ENCODE peak calls at places on chromosomes 5 and 9, in five cellular contexts. B, M, V, P and G are unnamed samples.

GRCh38 chr9:123536455-123536868 is 180.5 kb downstream of the CRB2 start:
- DNase-seq in M (no peak), V (no peak), B (no peak), P (no peak), G (no peak)

GRCh38 chr5:24749701-24750100 is 104.9 kb upstream of the CDH10 start:
- DNase-seq in P (no peak), M (no peak), B (peak), V (no peak), G (no peak)

GRCh38 chr9:129996161-129996849 is 46.7 kb downstream of the FNBP1 start:
- DNase-seq in B (no peak), M (no peak), V (no peak), P (peak), G (no peak)

GRCh38 chr9:112866662-112867274 is 23.9 kb downstream of the SLC46A2 start:
- DNase-seq in M (no peak), P (no peak), V (no peak), B (peak), G (no peak)

GRCh38 chr9:34185778-34186551 is 7.1 kb downstream of the UBAP1 start:
- DNase-seq in P (peak), B (peak), V (no peak), M (peak), G (peak)

GRCh38 chr5:177473461-177473991 is at the start of gene DBN1:
- DNase-seq in M (peak), B (peak), P (no peak), V (no peak), G (peak)

GRCh38 chr9:129160712-129161533 is 17.1 kb downstream of the IER5L start:
- DNase-seq in V (no peak), P (no peak), B (peak), M (no peak), G (no peak)

GRCh38 chr5:96857924-96858323 is 18.4 kb upstream of the ERAP2 start:
- DNase-seq in P (no peak), B (no peak), V (no peak), M (no peak), G (no peak)

GRCh38 chr5:84292000-84292642 is 92.6 kb downstream of the EDIL3 start:
- DNase-seq in B (no peak), V (no peak), M (no peak), P (no peak), G (no peak)

GRCh38 chr9:38276751-38277439 is 115.6 kb upstream of the ALDH1B1 start:
- DNase-seq in M (no peak), V (no peak), P (no peak), B (no peak), G (no peak)

GRCh38 chr9:91847576-91847975 is 102.5 kb downstream of the ROR2 start:
- DNase-seq in V (no peak), P (no peak), B (no peak), M (no peak), G (no peak)

GRCh38 chr5:154945695-154946301 is 4.9 kb downstream of the MRPL22 start:
- DNase-seq in V (no peak), B (peak), P (peak), M (no peak), G (no peak)

GRCh38 chr9:14547245-14548060 is 145.8 kb downstream of the ZDHHC21 start:
- DNase-seq in M (no peak), P (no peak), B (no peak), V (no peak), G (no peak)

GRCh38 chr5:160155017-160155725 is 35.9 kb upstream of the PWWP2A start:
- DNase-seq in P (no peak), B (peak), V (no peak), M (no peak), G (no peak)

GRCh38 chr9:87818308-87818707 is 64.4 kb upstream of the SPATA31E1 start:
- DNase-seq in M (peak), P (no peak), B (no peak), V (no peak), G (no peak)

GRCh38 chr5:90381213-90381929 is 28.2 kb downstream of the CETN3 start:
- DNase-seq in V (no peak), M (no peak), P (no peak), B (peak), G (no peak)

GRCh38 chr5:120789918-120790714 is 326.0 kb downstream of the PRR16 start:
- DNase-seq in V (no peak), P (no peak), M (no peak), B (peak), G (no peak)

GRCh38 chr5:42005561-42006153 is 80.6 kb downstream of the FBXO4 start:
- DNase-seq in V (no peak), B (peak), M (peak), P (peak), G (no peak)

GRCh38 chr5:60677831-60678664 is 21.9 kb downstream of the DEPDC1B start:
- DNase-seq in B (peak), M (peak), P (peak), V (no peak), G (no peak)

GRCh38 chr9:117232266-117232665 is 182.6 kb downstream of the ASTN2 start:
- DNase-seq in P (no peak), V (no peak), B (no peak), M (no peak), G (no peak)

GRCh38 chr5:113748403-113748802 is 234.9 kb downstream of the YTHDC2 start:
- DNase-seq in V (no peak), P (no peak), M (no peak), B (no peak), G (no peak)

GRCh38 chr5:8226148-8226547 is 357.2 kb downstream of the MTRR start:
- DNase-seq in P (no peak), B (no peak), V (no peak), M (no peak), G (no peak)

GRCh38 chr9:110081395-110081794 is 126.6 kb downstream of the C9orf152 start:
- DNase-seq in B (peak), V (no peak), P (no peak), M (no peak), G (no peak)

GRCh38 chr9:89701221-89701798 is 96.5 kb downstream of the GADD45G start:
- DNase-seq in B (no peak), V (no peak), M (no peak), P (no peak), G (no peak)

GRCh38 chr5:67897431-67897830 is 318.1 kb upstream of the PIK3R1 start:
- DNase-seq in V (no peak), P (no peak), B (no peak), M (no peak), G (no peak)

GRCh38 chr5:124280044-124280443 is 466.4 kb downstream of the ZNF608 start:
- DNase-seq in V (no peak), B (no peak), M (no peak), P (no peak), G (no peak)

GRCh38 chr9:35771943-35772342 is 17.9 kb upstream of the MSMP start:
- DNase-seq in B (no peak), V (no peak), M (peak), P (no peak), G (no peak)

GRCh38 chr9:37251452-37251851 is 131.1 kb downstream of the ZCCHC7 start:
- DNase-seq in B (no peak), P (no peak), V (no peak), M (no peak), G (no peak)

GRCh38 chr5:95822408-95823240 is at the start of gene GLRX:
- DNase-seq in M (peak), P (peak), B (peak), V (no peak), G (peak)

GRCh38 chr9:78821126-78821822 is 524.3 kb downstream of the PSAT1 start:
- DNase-seq in V (no peak), P (peak), B (peak), M (peak), G (no peak)

GRCh38 chr9:134290603-134291451 is 35.4 kb upstream of the RXRA start:
- DNase-seq in P (no peak), B (no peak), M (no peak), V (no peak), G (peak)

GRCh38 chr5:66306105-66306843 is 162.2 kb downstream of the SREK1 start:
- DNase-seq in B (peak), P (peak), M (peak), V (no peak), G (no peak)

GRCh38 chr5:38048400-38048799 is 208.6 kb upstream of the GDNF start:
- DNase-seq in V (no peak), P (no peak), B (no peak), M (no peak), G (no peak)